ENCODE peak calls at places on chromosome 11, in ten cellular contexts. D is IMR-90, Q is transverse colon, S is psoas muscle, P is colonic mucosa, I is endodermal cell, H is pancreas, G is sigmoid colon, F is cardiac muscle cell, N is testis. A is an unnamed sample. For H3K36me3 and H3K4me1, the result is how much of the 10 kb centered on the place peaks cover.

GRCh38 chr11:61908730-61909622 is 8.4 kb downstream of the RAB3IL1 start:
- DNase-seq in H (peak), G (peak), Q (peak), D (no peak), I (no peak), N (peak), S (peak), P (peak), F (peak), A (peak)

GRCh38 chr11:454043-454442 is 4.0 kb downstream of the PTDSS2 start:
- DNase-seq in G (no peak), H (no peak), N (no peak), P (no peak), F (no peak), D (no peak), Q (no peak), S (no peak), I (no peak), A (no peak)

GRCh38 chr11:65776196-65776595 is 4.6 kb downstream of the AP5B1 start:
- DNase-seq in F (peak), P (no peak), G (peak), D (peak), S (no peak), N (no peak), H (no peak), I (no peak), Q (no peak), A (no peak)

GRCh38 chr11:60069471-60069870 is 13.0 kb downstream of the MS4A3 start:
- DNase-seq in I (no peak), D (no peak), H (no peak), P (no peak), G (no peak), S (no peak), F (no peak), N (no peak), Q (no peak), A (no peak)

GRCh38 chr11:127639916-127640315 is 639.3 kb upstream of the KIRREL3 start:
- DNase-seq in G (no peak), I (no peak), D (peak), S (no peak), P (no peak), Q (no peak), F (no peak), N (no peak), H (no peak), A (no peak)

GRCh38 chr11:88402192-88402715 is 64.7 kb upstream of the CTSC start:
- DNase-seq in G (no peak), N (no peak), S (no peak), Q (no peak), D (peak), H (no peak), I (no peak), F (peak), P (no peak), A (peak)

GRCh38 chr11:35347173-35347878 is 72.0 kb downstream of the SLC1A2 start:
- DNase-seq in G (no peak), Q (no peak), I (no peak), H (no peak), F (no peak), P (no peak), D (no peak), N (no peak), S (no peak), A (no peak)

GRCh38 chr11:68461284-68461861 is 821 bp downstream of the PPP6R3 start:
- DNase-seq in G (no peak), Q (no peak), P (peak), H (peak), N (no peak), I (peak), D (peak), F (peak), S (no peak), A (no peak)

GRCh38 chr11:6219359-6219758 is 14.0 kb downstream of the C11orf42 start:
- DNase-seq in G (no peak), D (peak), F (peak), Q (peak), N (no peak), I (no peak), P (peak), S (no peak), H (no peak), A (no peak)

GRCh38 chr11:88344869-88345268 is 7.3 kb upstream of the CTSC start:
- DNase-seq in S (no peak), I (no peak), D (no peak), Q (no peak), N (no peak), G (no peak), P (no peak), F (peak), H (no peak), A (no peak)

GRCh38 chr11:29989181-29989580 is 27.6 kb downstream of the KCNA4 start:
- DNase-seq in I (no peak), F (peak), G (no peak), P (no peak), D (no peak), S (no peak), Q (no peak), H (no peak), N (no peak), A (no peak)

GRCh38 chr11:102610198-102610597 is 14.9 kb downstream of the MMP20 start:
- DNase-seq in G (no peak), S (no peak), D (no peak), H (no peak), F (no peak), N (no peak), P (no peak), Q (no peak), I (no peak), A (no peak)

GRCh38 chr11:62556872-62557631 is 10.4 kb upstream of the AHNAK start:
- DNase-seq in G (no peak), I (no peak), N (no peak), H (peak), D (peak), Q (peak), F (no peak), S (peak), P (no peak), A (no peak)

GRCh38 chr11:123072279-123072678 is 10.3 kb upstream of the HSPA8 start:
- DNase-seq in G (no peak), N (no peak), F (no peak), H (peak), D (no peak), P (peak), I (no peak), Q (no peak), S (no peak), A (peak)

GRCh38 chr11:134412508-134413333 is 679 bp upstream of the B3GAT1 start:
- DNase-seq in G (no peak), P (no peak), S (no peak), H (no peak), I (peak), F (peak), N (peak), D (no peak), Q (peak), A (peak)

GRCh38 chr11:44852159-44852707 is 98.5 kb downstream of the TP53I11 start:
- DNase-seq in D (peak), P (no peak), I (no peak), Q (no peak), G (no peak), S (no peak), H (no peak), F (no peak), N (no peak), A (no peak)

GRCh38 chr11:88411265-88411664 is 73.7 kb upstream of the CTSC start:
- DNase-seq in P (no peak), D (peak), G (no peak), Q (no peak), H (no peak), N (no peak), I (no peak), S (no peak), F (no peak), A (no peak)

GRCh38 chr11:67213251-67213650 is 53.0 kb upstream of the GRK2 start:
- DNase-seq in H (no peak), S (no peak), Q (no peak), P (no peak), F (no peak), I (no peak), D (no peak), N (no peak), G (no peak), A (no peak)

GRCh38 chr11:134901536-134901935 is 489.5 kb upstream of the B3GAT1 start:
- DNase-seq in S (no peak), H (no peak), G (no peak), D (no peak), F (no peak), N (no peak), I (no peak), Q (no peak), P (no peak), A (no peak)

GRCh38 chr11:125287467-125288232 is 123.1 kb downstream of the PKNOX2 start:
- DNase-seq in I (peak), N (peak), H (no peak), G (peak), P (no peak), S (no peak), D (peak), F (peak), Q (no peak), A (no peak)

GRCh38 chr11:10314199-10315072 is 9.6 kb downstream of the ADM start:
- DNase-seq in N (no peak), G (no peak), S (no peak), H (no peak), D (peak), F (peak), P (no peak), Q (no peak), I (no peak), A (peak)

GRCh38 chr11:34644669-34645406 is 23.9 kb downstream of the EHF start:
- DNase-seq in Q (no peak), D (peak), S (no peak), G (no peak), I (no peak), F (peak), H (no peak), P (no peak), N (no peak), A (no peak)

GRCh38 chr11:126113515-126113957 is 50.9 kb upstream of the CDON start:
- DNase-seq in N (peak), P (peak), F (peak), Q (peak), I (peak), G (peak), D (peak), S (peak), H (peak), A (peak)

GRCh38 chr11:105108247-105108646 is 31.3 kb downstream of the CARD18 start:
- DNase-seq in Q (no peak), P (no peak), H (no peak), I (no peak), F (no peak), S (no peak), N (no peak), G (no peak), D (no peak), A (no peak)

GRCh38 chr11:12944889-12945288 is 64.2 kb upstream of the RASSF10 start:
- DNase-seq in I (no peak), P (no peak), N (no peak), Q (no peak), G (no peak), F (no peak), D (no peak), H (no peak), S (no peak), A (no peak)

GRCh38 chr11:1766719-1767398 is 3.1 kb upstream of the CTSD start:
- DNase-seq in G (peak), F (no peak), Q (no peak), P (no peak), I (no peak), H (peak), S (peak), D (no peak), N (no peak), A (no peak)

GRCh38 chr11:91265946-91266345 is 958.7 kb upstream of the FAT3 start:
- DNase-seq in Q (no peak), P (no peak), D (no peak), I (no peak), H (no peak), F (no peak), S (no peak), N (no peak), G (no peak), A (no peak)

GRCh38 chr11:45655831-45656230 is 9.6 kb downstream of the CHST1 start:
- DNase-seq in N (no peak), S (no peak), P (no peak), Q (no peak), G (peak), H (no peak), I (peak), F (no peak), D (no peak), A (no peak)

DNA sequence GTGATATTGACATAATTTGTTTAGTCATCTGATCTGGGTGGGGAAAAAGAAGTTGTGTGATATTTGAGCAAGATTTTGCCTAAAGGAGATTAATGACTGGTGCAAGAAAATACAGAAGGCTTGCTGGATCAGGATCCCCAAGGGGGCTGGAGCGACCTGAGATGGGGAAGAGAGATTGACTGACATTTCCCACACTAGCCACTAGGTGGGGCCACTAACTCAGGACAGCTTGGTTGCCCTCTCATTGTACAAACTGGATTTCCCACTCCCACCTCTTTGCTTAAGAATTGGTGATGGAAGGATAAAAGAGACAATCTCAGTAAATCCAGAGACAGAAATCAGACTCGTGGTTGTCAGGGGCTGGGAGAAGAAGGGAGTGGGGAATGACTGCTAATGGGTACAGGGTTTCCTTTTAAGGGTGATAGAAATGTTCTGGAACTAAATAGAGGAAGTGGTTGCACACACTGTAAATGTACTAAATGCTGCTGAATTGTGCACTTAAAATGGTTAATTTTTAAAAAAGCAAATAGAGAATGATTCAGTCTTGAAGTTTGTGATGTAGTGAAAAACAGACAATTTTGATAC is 50.7 kb downstream of the CTTN start:
- DNase-seq in I (peak), Q (no peak), G (no peak), H (no peak), P (no peak), D (no peak), S (no peak), N (no peak), F (no peak), A (no peak)
- TF ChIP-seq CTCF in I (peak), Q (no peak), G (no peak), H (no peak), P (no peak), D (peak), S (no peak), N (peak), F (peak), A (no peak)

DNA sequence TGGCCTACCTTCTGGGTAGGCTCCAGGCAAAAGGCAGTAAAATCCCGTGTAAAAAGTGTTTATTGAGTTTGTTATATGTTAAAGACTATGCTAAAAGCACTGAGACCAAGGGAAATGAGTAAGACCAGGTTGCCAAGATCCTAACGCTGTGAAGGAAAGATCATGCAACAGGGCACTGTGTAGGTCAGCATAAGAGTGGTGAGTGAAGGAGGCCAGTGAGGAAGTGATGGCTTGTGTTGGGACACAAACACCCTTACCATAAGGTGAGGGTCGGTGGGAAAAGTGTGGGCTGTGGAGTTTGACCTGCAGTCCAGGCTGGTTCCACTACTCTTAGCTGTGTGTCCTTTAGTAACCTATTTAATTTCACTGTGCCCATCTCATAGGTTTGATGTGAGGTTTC is 202.1 kb downstream of the DBX1 start:
- DNase-seq in H (no peak), F (peak), P (no peak), S (no peak), N (no peak), G (no peak), Q (no peak), D (no peak), I (no peak), A (no peak)
- H3K36me3 ChIP-seq in H (under half), F (under half), P (under half), S (under half), N (under half), G (under half), Q (under half), D (under half), I (under half), A (under half)

GRCh38 chr11:32500001-32500400 is 64.7 kb upstream of the WT1 start:
- DNase-seq in N (peak), S (no peak), H (no peak), Q (no peak), F (no peak), G (no peak), I (peak), D (no peak), P (no peak), A (peak)
- H3K4me1 ChIP-seq in N (under half), S (under half), H (under half), Q (under half), F (under half), G (under half), I (under half), D (under half), P (under half), A (under half)

GRCh38 chr11:119015054-119015611 is 3.0 kb downstream of the RPS25 start:
- DNase-seq in S (no peak), P (peak), D (no peak), N (no peak), H (no peak), I (peak), G (peak), Q (no peak), F (no peak), A (no peak)
- TF ChIP-seq CTCF in S (peak), P (no peak), D (peak), N (no peak), H (no peak), I (no peak), G (no peak), Q (no peak), F (no peak), A (no peak)

DNA sequence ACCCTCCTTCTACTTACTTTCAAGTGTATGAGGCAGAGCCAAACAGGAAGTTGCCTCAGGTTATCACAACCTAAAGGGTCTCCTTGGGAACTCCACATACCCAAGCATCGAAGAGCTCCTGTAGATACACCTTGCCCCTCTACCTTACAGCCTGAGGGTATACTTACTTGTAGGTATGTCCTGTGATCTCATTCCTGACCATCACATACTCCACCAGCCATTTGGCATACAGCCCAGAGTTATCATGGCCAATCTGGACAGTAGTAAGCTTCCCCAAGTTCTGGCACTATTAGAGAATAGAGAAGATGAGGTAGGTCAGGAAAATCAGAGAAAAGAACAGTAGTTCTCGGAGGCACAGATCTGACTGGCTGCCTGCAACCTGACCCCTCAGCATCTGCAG is 53.4 kb upstream of the SCUBE2 start:
- DNase-seq in N (no peak), I (no peak), F (no peak), S (no peak), D (peak), G (no peak), P (no peak), Q (no peak), H (no peak), A (no peak)
- H3K36me3 ChIP-seq in N (under half), I (half or more), F (half or more), S (under half), D (half or more), G (half or more), P (under half), Q (under half), H (half or more), A (under half)

DNA sequence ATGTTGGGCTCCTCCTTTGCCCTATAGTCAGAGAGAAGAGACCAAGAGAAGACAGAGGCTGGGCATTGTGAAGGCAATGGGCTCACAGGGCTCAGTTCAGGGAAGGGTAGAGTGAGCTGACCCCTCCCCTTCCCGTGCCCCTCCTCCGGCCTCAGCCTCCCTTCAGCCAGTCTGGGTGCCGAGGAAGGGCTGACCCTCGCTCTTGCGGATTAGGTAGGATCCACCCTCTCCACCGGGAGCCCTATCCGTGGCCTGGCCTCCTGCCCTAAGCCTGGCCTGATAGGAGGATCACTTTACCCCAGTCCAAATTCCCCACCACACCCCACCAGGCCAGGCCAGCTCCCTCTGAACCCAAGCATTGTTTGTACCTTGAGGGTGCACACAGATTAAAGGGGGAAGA is 1.8 kb upstream of the PPP1R14B start:
- DNase-seq in P (no peak), N (no peak), G (no peak), I (peak), H (no peak), S (no peak), D (no peak), F (no peak), Q (peak), A (no peak)
- H3K4me1 ChIP-seq in P (under half), N (under half), G (under half), I (under half), H (under half), S (under half), D (under half), F (under half), Q (under half), A (under half)

A was measured in thyroid gland.